ENCODE peak calls at places on chromosomes 13 and 19, in seven cellular contexts. J is CD8-positive, alpha-beta memory T cell; V is Panc1; D is adrenal gland; Z is pancreas; X is sigmoid colon; O is CD8-positive, alpha-beta T cell. R is an unnamed sample. For H3K4me1, the result is how much of the 10 kb centered on the place peaks cover.

GRCh38 chr19:2040647-2041435 is 10.2 kb downstream of the MKNK2 start:
- DNase-seq in J (no peak), O (no peak), Z (peak), X (peak), D (no peak), V (no peak), R (peak)

GRCh38 chr13:30898721-30899188 is 7.3 kb upstream of the MEDAG start:
- DNase-seq in V (no peak), J (no peak), D (no peak), X (no peak), O (no peak), Z (no peak), R (no peak)

GRCh38 chr19:57755031-57755430 is 8.4 kb downstream of the ZNF776 start:
- DNase-seq in O (no peak), V (no peak), X (no peak), D (no peak), J (no peak), Z (no peak), R (no peak)

GRCh38 chr13:20130012-20130411 is 30.8 kb downstream of the GJA3 start:
- DNase-seq in V (no peak), Z (no peak), O (no peak), J (no peak), X (no peak), D (no peak), R (no peak)

GRCh38 chr19:6570754-6571153 is 20.2 kb downstream of the CD70 start:
- DNase-seq in D (no peak), X (no peak), O (no peak), V (no peak), J (no peak), Z (no peak), R (no peak)

GRCh38 chr19:47310819-47311218 is 1.2 kb downstream of the C5AR1 start:
- DNase-seq in D (peak), Z (no peak), X (no peak), J (no peak), O (no peak), V (no peak), R (peak)

GRCh38 chr19:56720281-56720680 is 48.7 kb upstream of the ZNF835 start:
- DNase-seq in Z (no peak), V (no peak), X (no peak), J (no peak), D (peak), O (no peak), R (no peak)

GRCh38 chr19:40217027-40217810 is 965 bp downstream of the TTC9B start:
- DNase-seq in X (no peak), J (no peak), D (no peak), V (peak), Z (peak), O (no peak), R (no peak)

GRCh38 chr19:19540707-19541515 is 2.8 kb downstream of the CILP2 start:
- DNase-seq in X (no peak), V (no peak), J (peak), O (peak), Z (peak), D (no peak), R (peak)

GRCh38 chr19:57888107-57888493 is 737 bp downstream of the ZNF814 start:
- DNase-seq in Z (no peak), X (no peak), V (no peak), D (no peak), O (no peak), J (no peak), R (no peak)

GRCh38 chr19:3146677-3147100 is 10.9 kb downstream of the GNA15 start:
- DNase-seq in D (no peak), V (peak), J (peak), Z (no peak), X (no peak), O (peak), R (no peak)

GRCh38 chr19:56751078-56751489 is 79.5 kb upstream of the ZNF835 start:
- DNase-seq in Z (no peak), O (no peak), V (no peak), X (peak), J (no peak), D (peak), R (no peak)

GRCh38 chr13:94994506-94994905 is 282.2 kb upstream of the SOX21 start:
- DNase-seq in X (no peak), O (no peak), V (no peak), D (no peak), Z (no peak), J (no peak), R (no peak)

GRCh38 chr19:703651-704446 is 4.9 kb upstream of the PALM start:
- DNase-seq in O (peak), J (peak), D (peak), Z (no peak), X (peak), V (no peak), R (peak)

GRCh38 chr19:48896191-48896720 is 2.3 kb downstream of the TULP2 start:
- DNase-seq in O (no peak), V (no peak), Z (peak), J (peak), X (peak), D (no peak), R (peak)

GRCh38 chr13:98994896-98995295 is 17.0 kb upstream of the DOCK9 start:
- DNase-seq in X (no peak), O (no peak), Z (no peak), J (no peak), V (no peak), D (no peak), R (no peak)

GRCh38 chr13:109509154-109509905 is 277.1 kb downstream of the IRS2 start:
- DNase-seq in X (no peak), J (no peak), V (no peak), D (no peak), O (no peak), Z (no peak), R (no peak)

GRCh38 chr13:19618925-19619324 is 14.5 kb upstream of the MPHOSPH8 start:
- DNase-seq in O (no peak), Z (no peak), X (no peak), D (no peak), V (no peak), J (no peak), R (peak)

GRCh38 chr19:47713046-47714021 is at the start of gene EHD2:
- DNase-seq in V (no peak), X (peak), O (peak), J (no peak), D (peak), Z (peak), R (no peak)

GRCh38 chr13:65768545-65768944 is 1461.6 kb downstream of the PCDH9 start:
- DNase-seq in V (no peak), J (no peak), Z (no peak), O (no peak), X (no peak), D (no peak), R (no peak)

GRCh38 chr19:35264281-35265125 is 4.3 kb upstream of the USF2 start:
- DNase-seq in Z (peak), V (no peak), O (no peak), J (peak), D (peak), X (peak), R (peak)

DNA sequence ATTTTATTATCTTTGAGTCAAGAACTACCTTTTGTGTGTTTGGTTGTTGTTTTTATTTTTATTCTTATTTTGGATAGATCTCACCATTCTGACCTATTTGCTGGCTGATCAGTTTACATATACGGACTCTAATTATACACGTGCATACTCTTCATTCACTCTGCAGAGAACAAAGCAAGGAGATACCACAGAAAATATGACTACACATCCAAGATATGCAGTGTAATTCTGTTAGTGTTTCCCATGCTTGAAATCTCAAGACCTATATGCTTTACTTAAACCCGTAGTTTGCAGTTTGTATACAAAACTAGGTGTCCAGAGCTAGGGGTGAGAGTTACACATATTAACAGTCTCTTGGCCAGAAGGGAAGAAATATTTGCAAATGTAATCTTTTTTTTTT is 205.5 kb downstream of the DCLK1 start:
- DNase-seq in D (no peak), Z (no peak), J (no peak), V (no peak), X (no peak), O (no peak), R (no peak)
- H3K4me1 ChIP-seq in D (under half), Z (under half), J (under half), V (under half), X (half or more), O (under half), R (under half)

GRCh38 chr19:13090511-13091231 is 12.0 kb downstream of the LYL1 start:
- DNase-seq in J (no peak), X (no peak), V (no peak), O (no peak), D (no peak), Z (no peak), R (no peak)

GRCh38 chr19:13092206-13092605 is 10.5 kb downstream of the LYL1 start:
- DNase-seq in X (no peak), V (no peak), D (no peak), O (no peak), Z (no peak), J (no peak), R (no peak)

GRCh38 chr19:13092608-13093260 is 9.9 kb downstream of the LYL1 start:
- DNase-seq in Z (no peak), V (no peak), J (no peak), D (no peak), X (no peak), O (no peak), R (no peak)

GRCh38 chr19:13089857-13090507 is 12.7 kb downstream of the LYL1 start:
- DNase-seq in J (no peak), O (no peak), Z (no peak), X (no peak), V (no peak), D (no peak), R (no peak)

DNA sequence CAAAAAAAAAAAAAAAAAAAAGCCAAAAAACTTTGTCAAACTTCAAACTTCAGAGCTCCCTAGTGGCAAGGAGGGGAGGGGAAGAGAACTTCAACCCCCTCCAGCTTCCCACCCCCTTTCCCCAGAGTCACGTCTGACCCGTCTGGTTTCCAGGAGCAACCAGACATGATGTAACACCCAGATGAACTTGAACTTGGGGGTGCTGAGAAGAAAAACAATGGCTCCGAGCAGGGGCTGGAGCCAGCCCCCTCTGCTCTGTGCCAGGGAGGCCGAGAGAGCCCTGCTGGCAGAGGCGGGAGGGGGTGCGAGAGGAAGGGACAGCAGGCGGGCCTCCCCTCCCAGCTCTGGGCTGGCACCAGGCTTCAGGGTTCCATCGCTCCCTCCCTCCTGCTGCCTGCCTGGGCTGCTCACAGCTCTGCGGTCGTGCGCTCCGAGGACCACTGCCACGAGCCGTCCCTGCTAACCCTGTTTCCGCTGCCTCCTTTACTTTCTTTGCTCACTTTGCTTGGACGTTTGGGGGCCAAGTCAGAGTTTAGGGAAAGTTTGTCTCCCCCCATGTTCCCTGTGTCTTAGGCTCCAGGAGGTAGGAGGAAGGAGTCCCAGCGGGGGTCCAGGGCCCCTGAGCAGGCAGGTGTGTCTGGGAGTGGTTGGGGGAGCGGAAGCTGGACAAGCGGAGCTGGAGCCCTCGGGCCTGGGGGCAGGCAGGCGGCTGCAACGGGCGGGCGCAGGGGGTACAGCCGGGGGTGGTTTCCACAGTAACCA is 11.1 kb downstream of the LYL1 start:
- DNase-seq in D (no peak), X (peak), O (no peak), Z (no peak), V (no peak), J (no peak), R (no peak)
- H3K4me3 ChIP-seq in D (no peak), X (no peak), O (no peak), Z (no peak), V (no peak), J (no peak), R (no peak)

GRCh38 chr19:53876651-53877224 is 5.3 kb upstream of the PRKCG start:
- DNase-seq in X (no peak), V (no peak), O (no peak), J (no peak), D (no peak), Z (no peak), R (no peak)
- H3K4me1 ChIP-seq in X (half or more), V (under half), O (half or more), J (half or more), D (under half), Z (under half), R (under half)

DNA sequence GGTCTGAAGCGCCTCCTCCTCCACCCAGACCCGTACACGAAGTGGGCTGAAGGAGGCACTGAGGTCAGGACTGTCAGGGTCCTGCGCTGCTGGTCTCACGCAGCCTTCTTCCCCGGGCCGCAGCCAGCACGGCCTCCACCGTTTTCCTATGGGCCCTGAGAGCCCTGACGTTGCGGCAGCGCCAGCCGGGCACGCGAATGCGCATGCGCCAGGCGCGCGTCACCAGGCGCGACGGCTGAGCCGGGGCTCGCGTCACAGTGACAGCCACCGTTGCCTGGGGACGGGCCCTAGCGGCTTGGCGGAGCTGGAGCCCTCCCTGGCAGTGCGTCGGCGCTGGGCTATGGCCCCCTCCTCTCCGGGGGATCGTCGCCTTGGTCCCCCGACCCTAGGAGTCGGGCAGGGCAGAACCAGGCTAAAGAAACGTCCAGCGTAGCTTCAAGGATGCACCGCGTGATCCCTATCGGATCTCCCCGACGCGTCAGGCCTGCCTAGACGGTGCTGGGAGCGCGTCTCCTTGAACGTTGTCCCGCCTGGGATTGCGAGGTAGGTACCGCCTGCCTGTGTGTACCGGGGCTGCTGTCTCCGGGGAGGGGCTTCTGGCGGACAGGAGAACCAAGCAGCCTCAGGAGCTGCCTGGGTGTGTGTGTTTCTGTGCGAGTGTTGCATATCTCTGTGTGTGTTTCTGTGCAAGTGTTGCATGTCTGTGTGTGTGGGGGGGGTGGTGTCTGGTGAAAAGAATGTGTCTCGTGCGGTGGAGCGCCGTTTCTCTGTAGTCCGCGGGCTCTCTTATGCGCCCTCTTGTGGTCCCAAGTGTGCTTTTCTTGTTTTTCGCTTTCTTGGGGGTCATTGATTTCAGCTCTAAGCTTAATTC is 43.2 kb downstream of the ZNF571 start:
- DNase-seq in J (peak), D (no peak), V (no peak), O (peak), Z (peak), X (no peak), R (peak)
- H3K4me3 ChIP-seq in J (peak), D (no peak), V (peak), O (peak), Z (no peak), X (peak), R (no peak)

GRCh38 chr13:42048625-42049453 is at the start of gene DGKH:
- DNase-seq in V (no peak), D (peak), O (peak), J (peak), Z (peak), X (peak), R (peak)
- H3K4me1 ChIP-seq in V (under half), D (under half), O (under half), J (under half), Z (under half), X (under half), R (under half)

GRCh38 chr19:46030861-46031550 is 8.2 kb upstream of the PGLYRP1 start:
- DNase-seq in J (no peak), V (no peak), D (no peak), Z (no peak), O (no peak), X (no peak), R (no peak)

GRCh38 chr19:46032597-46033025 is 8.2 kb downstream of the IGFL4 start:
- DNase-seq in D (no peak), Z (no peak), O (no peak), X (no peak), J (no peak), V (no peak), R (no peak)

GRCh38 chr19:46033401-46033800 is 7.4 kb downstream of the IGFL4 start:
- DNase-seq in O (no peak), J (no peak), Z (no peak), D (no peak), V (no peak), X (peak), R (no peak)

GRCh38 chr19:46035546-46035945 is 5.3 kb downstream of the IGFL4 start:
- DNase-seq in V (no peak), O (no peak), J (no peak), Z (no peak), D (no peak), X (peak), R (no peak)

GRCh38 chr19:46031781-46032596 is 8.8 kb downstream of the IGFL4 start:
- DNase-seq in O (no peak), J (no peak), Z (no peak), D (no peak), X (peak), V (no peak), R (no peak)
- H3K4me3 ChIP-seq in O (no peak), J (no peak), Z (no peak), D (no peak), X (no peak), V (no peak), R (no peak)

DNA sequence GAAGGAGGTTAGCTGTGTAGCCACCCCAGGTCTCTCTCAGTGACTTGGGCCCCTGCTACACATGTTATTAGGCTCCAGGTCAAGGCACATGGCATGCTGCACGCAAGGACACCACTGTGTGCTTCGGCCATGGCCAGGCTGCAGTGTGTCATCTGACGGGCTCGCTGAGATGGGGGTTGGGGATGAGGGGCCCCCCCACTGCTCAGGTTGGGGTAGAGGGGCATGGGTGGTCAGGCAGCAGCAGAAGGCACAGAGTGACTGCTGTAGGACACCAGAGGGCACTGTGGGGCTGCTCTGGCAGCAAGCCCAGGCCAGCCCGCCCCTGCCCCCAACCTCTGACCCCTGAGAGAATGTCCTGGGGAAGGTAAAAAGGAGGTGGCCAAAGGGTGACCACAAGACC is 32.2 kb upstream of the ISYNA1 start:
- DNase-seq in V (no peak), O (no peak), D (no peak), X (peak), Z (peak), J (no peak), R (peak)
- H3K4me1 ChIP-seq in V (under half), O (under half), D (under half), X (half or more), Z (under half), J (under half), R (under half)

DNA sequence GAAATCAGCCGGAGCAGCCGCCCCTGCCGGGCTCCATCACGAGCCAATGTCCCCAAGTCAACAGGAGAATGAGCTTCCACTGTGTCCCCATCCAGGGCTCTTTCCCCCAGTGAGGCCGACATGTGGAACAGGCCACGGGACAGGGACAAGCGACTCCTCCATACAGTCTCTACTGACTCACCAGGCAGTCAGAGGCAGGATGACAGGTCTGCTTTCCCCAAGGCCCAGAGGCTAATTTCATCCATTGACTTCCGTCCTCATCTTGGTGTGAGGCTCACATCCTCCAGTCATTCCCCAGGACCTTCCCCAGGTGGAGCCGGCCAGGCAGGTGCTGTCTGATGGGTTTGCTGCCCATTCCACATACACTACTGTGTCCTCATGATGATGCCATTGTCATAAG is 3.5 kb downstream of the CEACAM6 start:
- DNase-seq in O (no peak), J (no peak), X (no peak), V (no peak), Z (no peak), D (no peak), R (no peak)
- H3K4me3 ChIP-seq in O (no peak), J (no peak), X (no peak), V (no peak), Z (no peak), D (no peak), R (no peak)

R was measured in right lobe of liver.